ENCODE peak calls at places on chromosomes 12 and 14, in six cellular contexts. H is keratinocyte, L is lower leg skin, P is stomach, F is WTC11, J is heart left ventricle. K is an unnamed sample.

GRCh38 chr12:121245031-121245430 is 35.1 kb downstream of the P2RX4 start:
- DNase-seq in J (no peak), L (no peak), F (no peak), H (no peak), P (no peak), K (no peak)

GRCh38 chr12:6332459-6332858 is 9.4 kb downstream of the TNFRSF1A start:
- DNase-seq in H (no peak), L (no peak), P (no peak), F (no peak), J (no peak), K (no peak)

GRCh38 chr12:104357431-104357952 is 54.0 kb downstream of the EID3 start:
- DNase-seq in H (no peak), J (no peak), P (no peak), F (no peak), L (peak; percentile 6), K (no peak)

GRCh38 chr12:49225551-49226166 is 36.8 kb upstream of the TUBA1A start:
- DNase-seq in P (no peak), J (no peak), H (no peak), F (no peak), L (no peak), K (no peak)

GRCh38 chr12:909861-910260 is 39.6 kb downstream of the RAD52 start:
- DNase-seq in L (no peak), F (no peak), H (no peak), P (no peak), J (no peak), K (no peak)

GRCh38 chr14:58866386-58866785 is 228.6 kb downstream of the DACT1 start:
- DNase-seq in P (no peak), F (no peak), L (no peak), H (no peak), J (no peak), K (no peak)

GRCh38 chr14:82621881-82622450 is 1088.3 kb upstream of the SEL1L start:
- DNase-seq in P (no peak), J (no peak), F (peak; percentile 55), H (no peak), L (no peak), K (no peak)

GRCh38 chr14:77238996-77239395 is 32.0 kb downstream of the NGB start:
- DNase-seq in J (no peak), F (no peak), L (no peak), P (no peak), H (no peak), K (no peak)

GRCh38 chr14:65211341-65211987 is 109.1 kb upstream of the MAX start:
- DNase-seq in F (no peak), H (no peak), P (no peak), J (no peak), L (no peak), K (no peak)

GRCh38 chr14:56150018-56150417 is 31.8 kb downstream of the PELI2 start:
- DNase-seq in J (no peak), H (no peak), F (no peak), L (no peak), P (no peak), K (no peak)

GRCh38 chr12:52033506-52034258 is 17.6 kb upstream of the NR4A1 start:
- DNase-seq in L (peak; percentile 89), P (no peak), F (no peak), H (no peak), J (no peak), K (no peak)

GRCh38 chr12:94640134-94640928 is 10.0 kb downstream of the TMCC3 start:
- DNase-seq in H (no peak), P (no peak), L (no peak), J (no peak), F (no peak), K (no peak)

GRCh38 chr14:57692671-57693070 is 173.2 kb downstream of the SLC35F4 start:
- DNase-seq in L (no peak), J (no peak), P (no peak), F (no peak), H (peak; percentile 30), K (no peak)

GRCh38 chr12:29242921-29243431 is 93.9 kb downstream of the FAR2 start:
- DNase-seq in J (no peak), H (no peak), L (no peak), F (no peak), P (no peak), K (no peak)

GRCh38 chr12:29240441-29240840 is 91.4 kb downstream of the FAR2 start:
- DNase-seq in P (no peak), F (no peak), L (no peak), H (no peak), J (no peak), K (no peak)

GRCh38 chr12:29238822-29239291 is 89.8 kb downstream of the FAR2 start:
- DNase-seq in J (no peak), P (no peak), F (no peak), H (no peak), L (no peak), K (no peak)

GRCh38 chr12:29239336-29239735 is 90.3 kb downstream of the FAR2 start:
- DNase-seq in H (no peak), P (no peak), J (no peak), L (no peak), F (no peak), K (no peak)

DNA sequence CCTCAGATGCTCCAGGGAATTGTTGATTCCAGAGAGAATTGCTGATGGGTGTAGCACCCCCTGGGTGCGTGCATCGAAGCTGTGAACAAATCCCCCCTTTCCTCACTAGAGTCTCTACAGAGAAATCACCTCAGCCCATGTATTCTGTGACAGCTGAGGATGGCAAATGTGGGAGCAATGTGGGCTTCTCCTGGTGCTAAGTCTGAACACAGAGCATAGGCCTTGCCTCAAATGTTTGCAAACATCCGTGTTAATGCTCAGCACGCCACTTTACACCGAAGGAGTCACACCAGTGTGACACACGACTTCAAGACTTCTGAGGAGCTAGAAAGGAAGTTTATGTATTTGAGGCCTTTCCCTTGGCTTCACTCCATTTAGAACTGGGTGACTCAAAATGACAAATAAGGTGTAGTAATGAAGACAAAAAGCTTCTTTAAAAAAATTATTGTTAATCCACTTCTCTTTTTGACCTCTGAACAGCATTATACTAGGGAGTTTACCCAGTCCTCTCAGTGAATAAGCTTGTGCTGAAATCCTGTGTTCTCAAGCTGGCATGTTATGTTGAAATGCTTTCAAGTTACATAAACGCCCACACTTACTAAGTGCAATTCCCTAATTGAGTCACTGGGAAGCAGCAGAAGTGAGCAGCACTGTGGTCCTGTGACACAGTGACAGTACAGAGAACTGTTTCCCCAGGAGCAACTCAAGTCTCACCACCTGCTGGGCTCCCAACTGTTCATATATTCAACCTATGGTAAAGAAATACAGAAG is 92.9 kb downstream of the FAR2 start:
- DNase-seq in F (no peak), H (peak; percentile 26), J (peak; percentile 38), P (peak; percentile 45), L (no peak), K (no peak)
- TF ChIP-seq CTCF in F (no peak), H (peak; percentile 20), J (no peak), P (peak; percentile 15), L (no peak), K (peak; percentile 56)

GRCh38 chr14:69674546-69675245 is 63.3 kb downstream of the SUSD6 start:
- DNase-seq in H (no peak), F (no peak), L (no peak), J (no peak), P (no peak), K (no peak)

GRCh38 chr14:69673099-69673498 is 61.7 kb downstream of the SUSD6 start:
- DNase-seq in L (peak; percentile 17), P (no peak), J (no peak), F (no peak), H (no peak), K (no peak)

GRCh38 chr14:69672372-69672771 is 61.0 kb downstream of the SUSD6 start:
- DNase-seq in P (no peak), L (peak; percentile 57), J (no peak), H (no peak), F (no peak), K (no peak)

GRCh38 chr14:69675246-69675583 is 63.8 kb downstream of the SUSD6 start:
- DNase-seq in P (peak; percentile 35), H (no peak), F (no peak), J (peak; percentile 66), L (peak; percentile 78), K (no peak)

GRCh38 chr14:69673578-69674305 is 62.3 kb downstream of the SUSD6 start:
- DNase-seq in H (no peak), F (no peak), J (no peak), L (no peak), P (no peak), K (no peak)
- TF ChIP-seq CTCF in H (no peak), F (no peak), J (no peak), L (no peak), P (no peak), K (peak; percentile 19)

GRCh38 chr12:5070090-5070489 is 26.4 kb downstream of the KCNA5 start:
- DNase-seq in L (no peak), P (no peak), J (no peak), F (no peak), H (no peak), K (no peak)

GRCh38 chr12:5073838-5074237 is 30.2 kb downstream of the KCNA5 start:
- DNase-seq in L (no peak), P (no peak), H (no peak), F (peak; percentile 56), J (no peak), K (no peak)

GRCh38 chr12:5071496-5071895 is 27.8 kb downstream of the KCNA5 start:
- DNase-seq in L (no peak), H (no peak), P (no peak), F (no peak), J (no peak), K (no peak)

GRCh38 chr12:5072326-5072725 is 28.6 kb downstream of the KCNA5 start:
- DNase-seq in H (no peak), L (no peak), J (no peak), P (no peak), F (no peak), K (no peak)

DNA sequence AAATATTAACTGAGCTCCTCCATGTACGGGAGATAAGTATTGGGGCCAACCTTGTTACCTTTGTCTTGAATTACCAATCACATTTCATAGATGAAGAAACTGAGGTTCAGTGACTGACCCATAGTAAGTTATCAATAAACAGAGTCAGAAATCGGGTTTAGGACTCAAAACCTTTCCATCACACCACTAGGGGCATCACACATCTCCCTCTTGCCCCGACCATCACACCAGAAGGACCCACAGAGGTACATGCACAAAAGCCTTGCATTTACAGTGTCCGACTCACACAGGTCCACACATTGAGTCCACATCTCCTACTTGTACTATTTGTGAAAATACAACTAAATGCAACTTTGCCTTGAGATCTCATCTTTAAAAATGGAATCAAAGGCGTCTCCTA is 29.4 kb downstream of the KCNA5 start:
- DNase-seq in J (no peak), L (no peak), F (no peak), P (no peak), H (no peak), K (no peak)
- TF ChIP-seq CTCF in J (no peak), L (no peak), F (no peak), P (no peak), H (no peak), K (peak; percentile 24)

DNA sequence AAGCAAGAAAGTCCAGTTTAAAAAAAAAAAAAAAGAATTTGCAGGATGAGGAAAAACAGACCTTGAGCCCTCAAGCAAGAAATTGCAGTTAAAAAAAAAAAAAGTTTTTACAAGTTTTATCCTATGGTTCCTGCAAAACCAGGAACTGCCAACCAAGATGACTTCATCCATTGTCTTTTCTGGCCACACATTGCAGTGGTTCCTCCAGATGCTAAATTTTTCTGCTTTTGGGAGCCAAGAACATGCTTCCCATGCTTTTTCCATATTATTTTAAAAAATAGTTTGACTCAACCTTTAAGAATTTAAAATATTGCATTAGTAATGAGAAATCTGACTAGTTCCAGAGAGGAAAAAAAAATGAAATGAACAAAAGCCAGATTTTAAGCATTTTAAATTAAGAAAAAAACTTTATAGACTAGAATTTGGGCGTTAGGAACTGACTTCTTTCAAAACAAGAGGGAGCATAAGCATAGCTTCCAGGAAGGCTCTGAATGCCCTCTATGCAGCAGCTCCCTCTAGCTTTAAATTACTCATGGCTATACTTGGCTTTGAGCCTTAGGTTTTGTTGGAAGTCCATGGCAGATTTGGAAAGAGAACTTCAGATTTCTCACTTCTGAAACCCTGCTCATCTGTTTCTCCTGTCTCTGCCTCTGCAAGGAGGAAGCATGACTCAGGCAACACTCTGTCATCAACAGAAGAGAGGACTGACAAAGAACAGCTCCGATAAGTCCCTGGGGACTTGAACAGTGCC is 124.5 kb downstream of the GPR65 start:
- DNase-seq in P (no peak), H (peak; percentile 17), F (no peak), J (no peak), L (no peak), K (no peak)
- TF ChIP-seq CTCF in P (no peak), H (peak; percentile 15), F (no peak), J (no peak), L (no peak), K (peak; percentile 36)

K was measured in chondrocyte.